ENCODE peak calls at places on chromosomes 12 and 14, in eight cellular contexts. E, Z, Y, U, V, D, F and A are unnamed samples.
A peak's percentile ranks its signal among the peaks of the same experiment; 100 is the strongest.

GRCh38 chr14:94780536-94781404 is 10.9 kb upstream of the GSC start:
- DNase-seq in E (no peak), Z (no peak), Y (no peak), F (peak; percentile 82), V (no peak), D (no peak), U (no peak), A (peak; percentile 43)

GRCh38 chr14:73230051-73230450 is 7.3 kb upstream of the PAPLN start:
- DNase-seq in E (no peak), F (no peak), V (no peak), Y (no peak), U (no peak), D (no peak), Z (no peak), A (no peak)

GRCh38 chr12:75632452-75632851 is 121.0 kb upstream of the KRR1 start:
- DNase-seq in E (no peak), Z (no peak), Y (no peak), D (no peak), V (no peak), F (peak; percentile 77), U (no peak), A (peak; percentile 76)

GRCh38 chr14:58981840-58982239 is 206.6 kb upstream of the DAAM1 start:
- DNase-seq in E (no peak), Z (no peak), U (no peak), V (no peak), D (no peak), F (no peak), Y (no peak), A (no peak)

GRCh38 chr14:69660344-69661193 is 49.2 kb downstream of the SUSD6 start:
- DNase-seq in D (no peak), Z (no peak), Y (no peak), V (no peak), E (no peak), U (no peak), F (no peak), A (no peak)

GRCh38 chr12:109944975-109945374 is 44.9 kb downstream of the TCHP start:
- DNase-seq in V (no peak), E (no peak), D (no peak), F (peak; percentile 89), Z (peak; percentile 46), U (no peak), Y (peak; percentile 77), A (no peak)

GRCh38 chr14:42229976-42230375 is 623.3 kb downstream of the LRFN5 start:
- DNase-seq in E (no peak), D (no peak), Z (no peak), U (no peak), V (no peak), Y (no peak), F (no peak), A (no peak)

GRCh38 chr14:98371141-98371540 is 900.9 kb downstream of the BCL11B start:
- DNase-seq in D (no peak), Y (no peak), F (no peak), V (no peak), U (no peak), E (no peak), Z (no peak), A (no peak)

GRCh38 chr14:85566603-85567002 is 36.7 kb downstream of the FLRT2 start:
- DNase-seq in E (no peak), U (no peak), Y (no peak), D (no peak), F (no peak), V (no peak), Z (no peak), A (no peak)

GRCh38 chr12:116347265-116347664 is 69.8 kb upstream of the MED13L start:
- DNase-seq in D (no peak), F (no peak), Z (no peak), Y (no peak), V (no peak), U (no peak), E (no peak), A (no peak)

GRCh38 chr12:23950775-23951391 is 1.4 kb upstream of the SOX5 start:
- DNase-seq in Z (no peak), D (no peak), F (peak; percentile 77), Y (peak; percentile 20), U (no peak), E (no peak), V (no peak), A (peak; percentile 52)
- H3K4me3 ChIP-seq in Z (no peak overlapping the region), D (peak overlapping the region; percentile 39), F (peak overlapping the region; percentile 67), Y (peak overlapping the region; percentile 51), U (no peak overlapping the region), E (no peak overlapping the region), V (no peak overlapping the region), A (peak overlapping the region; percentile 39)

GRCh38 chr12:120159509-120160237 is 34.8 kb downstream of the GCN1 start:
- DNase-seq in V (no peak), Y (no peak), F (no peak), U (no peak), Z (peak; percentile 36), D (peak; percentile 50), E (no peak), A (no peak)
- H3K9me3 ChIP-seq in V (no peaks in the 10 kb centered on the region), Y (no peaks in the 10 kb centered on the region), F (no peaks in the 10 kb centered on the region), U (no peaks in the 10 kb centered on the region), Z (no peaks in the 10 kb centered on the region), D (no peaks in the 10 kb centered on the region), E (no peaks in the 10 kb centered on the region), A (no peaks in the 10 kb centered on the region)

GRCh38 chr12:124509300-124509675 is 58.1 kb downstream of the NCOR2 start:
- DNase-seq in V (no peak), D (no peak), E (no peak), Z (no peak), F (no peak), U (no peak), Y (no peak), A (no peak)
- H3K36me3 ChIP-seq in V (no peaks in the 10 kb centered on the region), D (no peaks in the 10 kb centered on the region), E (no peaks in the 10 kb centered on the region), Z (peaks cover 7% of the 10 kb centered on the region), F (no peaks in the 10 kb centered on the region), U (no peaks in the 10 kb centered on the region), Y (no peaks in the 10 kb centered on the region), A (no peaks in the 10 kb centered on the region)

DNA sequence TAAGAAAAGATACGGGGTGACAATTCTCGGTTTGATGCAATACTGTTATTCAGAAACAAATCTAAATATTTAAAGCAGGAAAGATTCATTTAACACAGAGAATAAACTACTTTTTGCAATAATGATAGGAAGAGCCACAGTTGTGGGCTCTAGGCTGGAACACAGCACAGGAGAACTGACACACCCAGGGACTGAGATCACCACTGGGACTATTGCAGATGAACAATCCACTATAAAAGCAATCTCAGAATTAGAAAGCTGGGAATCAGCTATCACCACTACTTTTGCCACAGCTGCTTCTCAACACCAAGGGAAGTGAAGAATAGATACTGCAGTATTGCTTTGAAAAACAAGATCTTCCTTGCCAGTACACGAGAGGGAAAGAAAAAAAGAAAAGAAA is 4.1 kb upstream of the PIK3C2G start:
- DNase-seq in Z (no peak), F (no peak), Y (no peak), E (no peak), U (no peak), D (no peak), V (no peak), A (no peak)
- H3K4me3 ChIP-seq in Z (no peak overlapping the region), F (no peak overlapping the region), Y (no peak overlapping the region), E (no peak overlapping the region), U (no peak overlapping the region), D (no peak overlapping the region), V (no peak overlapping the region), A (no peak overlapping the region)